ENCODE peak calls at places on chromosomes 7 and 10, in seven cellular contexts. One of them, this sample, is unnamed.

GRCh38 chr7:69619619-69620018 is 21.3 kb downstream of the AUTS2 start:
- DNase-seq in gastrocnemius medialis: no peak
- DNase-seq in CD8-positive, alpha-beta T cell: no peak
- DNase-seq in IMR-90: no peak
- DNase-seq in AG10803: no peak
- DNase-seq in thoracic aorta: no peak
- DNase-seq in kidney: no peak
- DNase-seq in this sample: no peak

GRCh38 chr7:7567898-7568531 is 1.3 kb downstream of the MIOS start:
- DNase-seq in gastrocnemius medialis: no peak
- DNase-seq in CD8-positive, alpha-beta T cell: no peak
- DNase-seq in IMR-90: no peak
- DNase-seq in AG10803: no peak
- DNase-seq in thoracic aorta: no peak
- DNase-seq in kidney: no peak
- DNase-seq in this sample: no peak

GRCh38 chr10:98074315-98074911 is 44.0 kb upstream of the CRTAC1 start:
- DNase-seq in gastrocnemius medialis: no peak
- DNase-seq in CD8-positive, alpha-beta T cell: no peak
- DNase-seq in IMR-90: peak; percentile 21
- DNase-seq in AG10803: no peak
- DNase-seq in thoracic aorta: no peak
- DNase-seq in kidney: no peak
- DNase-seq in this sample: peak; percentile 8

GRCh38 chr7:53642361-53642760 is 606.9 kb downstream of the POM121L12 start:
- DNase-seq in gastrocnemius medialis: no peak
- DNase-seq in CD8-positive, alpha-beta T cell: no peak
- DNase-seq in IMR-90: no peak
- DNase-seq in AG10803: no peak
- DNase-seq in thoracic aorta: no peak
- DNase-seq in kidney: no peak
- DNase-seq in this sample: no peak

GRCh38 chr10:114616516-114616915 is 41.6 kb downstream of the ABLIM1 start:
- DNase-seq in gastrocnemius medialis: no peak
- DNase-seq in CD8-positive, alpha-beta T cell: no peak
- DNase-seq in IMR-90: peak; percentile 31
- DNase-seq in AG10803: no peak
- DNase-seq in thoracic aorta: no peak
- DNase-seq in kidney: no peak
- DNase-seq in this sample: no peak

GRCh38 chr7:142557971-142558582 is 191.2 kb upstream of the PRSS1 start:
- DNase-seq in gastrocnemius medialis: peak; percentile 32
- DNase-seq in CD8-positive, alpha-beta T cell: peak; percentile 56
- DNase-seq in IMR-90: peak; percentile 72
- DNase-seq in AG10803: peak; percentile 36
- DNase-seq in thoracic aorta: no peak
- DNase-seq in kidney: no peak
- DNase-seq in this sample: peak; percentile 44

GRCh38 chr10:118798186-118798811 is 43.5 kb upstream of the CACUL1 start:
- DNase-seq in gastrocnemius medialis: peak; percentile 8
- DNase-seq in CD8-positive, alpha-beta T cell: no peak
- DNase-seq in IMR-90: no peak
- DNase-seq in AG10803: peak; percentile 66
- DNase-seq in thoracic aorta: no peak
- DNase-seq in kidney: no peak
- DNase-seq in this sample: peak; percentile 5

GRCh38 chr7:40694991-40695390 is 560.2 kb downstream of the SUGCT start:
- DNase-seq in gastrocnemius medialis: no peak
- DNase-seq in CD8-positive, alpha-beta T cell: no peak
- DNase-seq in IMR-90: no peak
- DNase-seq in AG10803: no peak
- DNase-seq in thoracic aorta: no peak
- DNase-seq in kidney: no peak
- DNase-seq in this sample: no peak

GRCh38 chr10:103840747-103841085 is 14.7 kb downstream of the SH3PXD2A start:
- DNase-seq in gastrocnemius medialis: no peak
- DNase-seq in CD8-positive, alpha-beta T cell: no peak
- DNase-seq in IMR-90: no peak
- DNase-seq in AG10803: no peak
- DNase-seq in thoracic aorta: no peak
- DNase-seq in kidney: no peak
- DNase-seq in this sample: no peak

GRCh38 chr10:129809431-129809830 is 154.6 kb downstream of the EBF3 start:
- DNase-seq in gastrocnemius medialis: no peak
- DNase-seq in CD8-positive, alpha-beta T cell: no peak
- DNase-seq in IMR-90: no peak
- DNase-seq in AG10803: no peak
- DNase-seq in thoracic aorta: no peak
- DNase-seq in kidney: no peak
- DNase-seq in this sample: no peak

GRCh38 chr10:101141622-101142532 is 10.8 kb downstream of the TLX1 start:
- DNase-seq in gastrocnemius medialis: peak; percentile 63
- DNase-seq in CD8-positive, alpha-beta T cell: peak; percentile 80
- DNase-seq in IMR-90: peak; percentile 72
- DNase-seq in AG10803: peak; percentile 76
- DNase-seq in thoracic aorta: peak; percentile 30
- DNase-seq in kidney: peak; percentile 92
- DNase-seq in this sample: peak; percentile 77

DNA sequence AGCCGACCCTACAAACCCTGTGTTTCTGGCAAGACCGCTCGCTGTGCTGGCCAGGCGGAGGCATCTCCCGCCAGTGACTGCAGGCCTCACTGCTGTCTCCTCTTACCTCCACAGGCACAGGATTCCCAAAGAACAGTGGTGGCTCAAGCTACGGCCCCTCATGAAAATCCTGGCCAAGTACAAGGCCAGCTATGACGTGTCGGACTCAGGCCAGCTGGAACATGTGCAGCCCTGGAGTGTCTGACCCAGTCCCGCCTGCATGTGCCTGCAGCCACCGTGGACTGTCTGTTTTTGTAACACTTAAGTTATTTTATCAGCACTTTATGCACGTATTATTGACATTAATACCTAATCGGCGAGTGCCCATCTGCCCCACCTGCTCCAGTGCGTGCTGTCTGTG is 36.2 kb downstream of the PITRM1 start:
- DNase-seq in gastrocnemius medialis: peak; percentile 88
- DNase-seq in CD8-positive, alpha-beta T cell: no peak
- DNase-seq in IMR-90: peak; percentile 10
- DNase-seq in AG10803: no peak
- DNase-seq in thoracic aorta: no peak
- DNase-seq in kidney: peak; percentile 49
- DNase-seq in this sample: peak; percentile 16
- H3K4me3 ChIP-seq in gastrocnemius medialis: no peak overlapping the region
- H3K4me3 ChIP-seq in CD8-positive, alpha-beta T cell: no peak overlapping the region
- H3K4me3 ChIP-seq in IMR-90: no peak overlapping the region
- H3K4me3 ChIP-seq in AG10803: no peak overlapping the region
- H3K4me3 ChIP-seq in thoracic aorta: no peak overlapping the region
- H3K4me3 ChIP-seq in kidney: no peak overlapping the region
- H3K4me3 ChIP-seq in this sample: no peak overlapping the region

DNA sequence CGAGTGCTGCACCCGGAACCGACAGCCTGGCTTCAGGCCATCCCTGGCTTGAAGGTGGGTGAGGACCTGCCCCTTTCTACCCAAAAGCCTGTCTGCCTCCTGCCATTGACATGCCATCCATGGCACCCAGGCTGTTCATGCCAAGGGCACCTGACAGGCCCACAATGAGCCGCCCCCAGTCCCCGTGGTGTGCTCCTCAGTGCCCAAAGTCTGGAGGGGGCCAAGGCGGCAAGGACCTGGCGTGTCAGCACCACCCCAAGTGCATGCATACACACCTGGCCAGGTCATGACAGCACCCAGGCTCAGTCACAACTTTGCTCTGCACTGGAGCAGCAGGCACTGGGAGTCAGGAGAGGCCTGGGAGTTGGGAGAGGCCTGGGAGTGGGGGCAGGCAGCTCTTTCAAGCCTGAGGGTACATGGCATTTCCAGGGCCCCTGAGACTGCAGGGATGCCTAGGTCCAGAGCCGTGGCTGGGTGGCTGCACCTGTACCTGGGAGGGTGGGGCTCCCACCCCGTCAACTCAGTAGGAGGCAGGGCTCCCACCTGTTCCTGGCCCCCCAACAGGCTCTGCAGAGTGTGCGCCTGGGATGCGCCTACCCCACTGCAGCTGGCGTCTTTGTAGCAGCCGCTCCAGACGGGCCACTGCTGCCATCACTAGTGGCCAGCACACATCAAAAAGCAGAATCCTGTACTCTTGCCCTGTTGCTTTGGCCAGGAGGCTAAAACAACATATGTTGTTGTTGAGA is 71.7 kb downstream of the ZNF467 start:
- DNase-seq in gastrocnemius medialis: no peak
- DNase-seq in CD8-positive, alpha-beta T cell: no peak
- DNase-seq in IMR-90: no peak
- DNase-seq in AG10803: no peak
- DNase-seq in thoracic aorta: no peak
- DNase-seq in kidney: no peak
- DNase-seq in this sample: no peak
- TF ChIP-seq CTCF in gastrocnemius medialis: no peak
- TF ChIP-seq CTCF in CD8-positive, alpha-beta T cell: no peak
- TF ChIP-seq CTCF in IMR-90: no peak
- TF ChIP-seq CTCF in AG10803: no peak
- TF ChIP-seq CTCF in thoracic aorta: no peak
- TF ChIP-seq CTCF in kidney: no peak
- TF ChIP-seq CTCF in this sample: no peak

DNA sequence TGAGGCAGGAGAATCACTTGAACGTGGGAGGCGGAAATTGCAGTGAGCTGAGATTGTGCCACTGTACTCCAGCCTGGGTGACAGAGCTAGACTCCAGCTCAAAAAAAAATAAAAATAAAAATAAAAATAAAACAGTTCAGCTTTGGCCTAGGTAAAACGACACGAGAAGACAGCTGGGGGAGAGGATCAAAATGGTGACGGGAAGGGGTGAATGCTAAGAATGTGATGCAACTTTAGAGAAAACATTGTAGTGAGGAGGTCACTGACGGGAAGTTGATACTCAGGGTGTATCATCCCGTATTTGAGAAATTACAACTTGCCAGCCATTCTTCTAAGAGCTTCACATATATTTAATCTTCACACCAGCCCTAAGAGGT is 1.1 kb downstream of the NDST2 start:
- DNase-seq in gastrocnemius medialis: no peak
- DNase-seq in CD8-positive, alpha-beta T cell: no peak
- DNase-seq in IMR-90: no peak
- DNase-seq in AG10803: peak; percentile 62
- DNase-seq in thoracic aorta: no peak
- DNase-seq in kidney: no peak
- DNase-seq in this sample: no peak
- H3K4me3 ChIP-seq in gastrocnemius medialis: peak overlapping the region; percentile 88
- H3K4me3 ChIP-seq in CD8-positive, alpha-beta T cell: peak overlapping the region; percentile 87
- H3K4me3 ChIP-seq in IMR-90: peak overlapping the region; percentile 88
- H3K4me3 ChIP-seq in AG10803: peak overlapping the region; percentile 78
- H3K4me3 ChIP-seq in thoracic aorta: peak overlapping the region; percentile 90
- H3K4me3 ChIP-seq in kidney: peak overlapping the region; percentile 65
- H3K4me3 ChIP-seq in this sample: peak overlapping the region; percentile 81

DNA sequence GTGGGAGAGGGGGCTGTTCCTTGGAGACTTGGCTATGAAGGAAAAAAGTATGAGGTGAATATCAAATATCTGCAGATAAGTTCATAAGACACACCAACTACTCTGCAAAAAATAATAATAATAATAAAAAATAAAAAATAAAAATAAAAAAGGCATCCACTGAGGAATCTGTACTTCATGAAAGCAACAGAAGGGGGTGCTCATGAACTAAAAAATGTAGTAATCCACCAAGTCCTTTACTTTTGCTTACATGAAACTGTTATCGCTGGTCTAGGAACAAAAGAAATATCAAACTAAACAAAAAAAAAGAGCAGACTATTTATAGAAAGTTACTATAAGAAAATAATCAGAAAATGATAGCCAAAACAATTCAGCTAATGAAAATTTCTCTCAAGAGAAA is 579.0 kb downstream of the PHTF2 start:
- DNase-seq in gastrocnemius medialis: no peak
- DNase-seq in CD8-positive, alpha-beta T cell: no peak
- DNase-seq in IMR-90: no peak
- DNase-seq in AG10803: no peak
- DNase-seq in thoracic aorta: no peak
- DNase-seq in kidney: no peak
- DNase-seq in this sample: no peak
- TF ChIP-seq CTCF in gastrocnemius medialis: no peak
- TF ChIP-seq CTCF in CD8-positive, alpha-beta T cell: no peak
- TF ChIP-seq CTCF in IMR-90: no peak
- TF ChIP-seq CTCF in AG10803: no peak
- TF ChIP-seq CTCF in thoracic aorta: no peak
- TF ChIP-seq CTCF in kidney: no peak
- TF ChIP-seq CTCF in this sample: no peak

This sample was measured in fibroblast of villous mesenchyme.